ENCODE peak calls at places on chromosomes 12 and 14, in six cellular contexts. K is cardiac fibroblast; E is activated naive CD4-positive, alpha-beta T cell treated with anti-CD3 and anti-CD28 coated beads for 36 hours; M is T-helper 2 cell treated with Interferon-gamma antibody and Interleukin-4, amounts not matched to agents 5 μg/mL and 100 μg/mL, for 36 hours; T is LHCN-M2; G is sciatic nerve. H is an unnamed sample.

GRCh38 chr14:69034612-69035262 is 55.6 kb upstream of the ACTN1 start:
- DNase-seq in K (peak), E (no peak), M (no peak), T (no peak), G (no peak), H (no peak)

GRCh38 chr12:94074216-94074969 is 74.0 kb upstream of the PLXNC1 start:
- DNase-seq in K (peak), E (no peak), M (no peak), T (no peak), G (no peak), H (no peak)

GRCh38 chr12:3752741-3753486 is at the start of gene CRACR2A:
- DNase-seq in K (peak), E (peak), M (peak), T (peak), G (peak), H (peak)

GRCh38 chr12:93846936-93847516 is 169.9 kb downstream of the CRADD start:
- DNase-seq in K (no peak), E (no peak), M (no peak), T (no peak), G (no peak), H (no peak)

GRCh38 chr12:127504874-127505273 is 762.1 kb upstream of the TMEM132C start:
- DNase-seq in K (no peak), E (no peak), M (no peak), T (no peak), G (no peak), H (no peak)

GRCh38 chr12:27048822-27049752 is 26.7 kb downstream of the MED21 start:
- DNase-seq in K (peak), E (no peak), M (no peak), T (peak), G (no peak), H (no peak)

GRCh38 chr12:69904761-69905160 is 79.7 kb downstream of the MYRFL start:
- DNase-seq in K (peak), E (no peak), M (no peak), T (peak), G (no peak), H (no peak)

GRCh38 chr12:66915312-66915904 is 236.5 kb upstream of the GRIP1 start:
- DNase-seq in K (no peak), E (no peak), M (no peak), T (no peak), G (no peak), H (no peak)

GRCh38 chr12:132513070-132513398 is 23.1 kb downstream of the FBRSL1 start:
- DNase-seq in K (peak), E (no peak), M (no peak), T (peak), G (no peak), H (no peak)

GRCh38 chr12:123533672-123534643 is at the start of gene RILPL1:
- DNase-seq in K (peak), E (peak), M (peak), T (peak), G (peak), H (no peak)

H was measured in vagina.